ENCODE peak calls at places on chromosomes 5 and 9, in eight cellular contexts. D is hepatocyte, T is C1 segment of cervical spinal cord, B is EH, J is occipital lobe, V is GM20000, X is LoVo, S is nephron progenitor cell. O is an unnamed sample.

GRCh38 chr5:140630296-140630695 is 2.7 kb downstream of the CD14 start:
- DNase-seq in D (no peak), T (no peak), B (peak), J (no peak), V (no peak), X (no peak), S (no peak), O (no peak)

GRCh38 chr5:178214160-178214803 is 9.9 kb downstream of the HNRNPAB start:
- DNase-seq in D (no peak), T (no peak), B (no peak), J (no peak), V (no peak), X (no peak), S (no peak), O (no peak)

GRCh38 chr5:142690641-142691040 is 4.8 kb upstream of the FGF1 start:
- DNase-seq in D (no peak), T (no peak), B (no peak), J (no peak), V (no peak), X (no peak), S (no peak), O (no peak)

GRCh38 chr5:94788527-94788926 is 170.1 kb downstream of the SLF1 start:
- DNase-seq in D (no peak), T (no peak), B (no peak), J (no peak), V (no peak), X (no peak), S (no peak), O (no peak)

GRCh38 chr9:2704504-2704903 is 12.8 kb upstream of the KCNV2 start:
- DNase-seq in D (no peak), T (no peak), B (no peak), J (no peak), V (no peak), X (no peak), S (no peak), O (no peak)

GRCh38 chr9:80175286-80175906 is 603.6 kb downstream of the TLE4 start:
- DNase-seq in D (peak), T (no peak), B (peak), J (no peak), V (peak), X (peak), S (peak), O (peak)

GRCh38 chr9:137825324-137825991 is 52.1 kb upstream of the CACNA1B start:
- DNase-seq in D (no peak), T (no peak), B (no peak), J (no peak), V (peak), X (no peak), S (no peak), O (no peak)

GRCh38 chr5:168962323-168962722 is 338.6 kb downstream of the SLIT3 start:
- DNase-seq in D (no peak), T (no peak), B (peak), J (no peak), V (no peak), X (no peak), S (no peak), O (no peak)

GRCh38 chr5:143509758-143510221 is 106.3 kb upstream of the NR3C1 start:
- DNase-seq in D (no peak), T (no peak), B (no peak), J (no peak), V (peak), X (no peak), S (no peak), O (no peak)

O was measured in Ammon's horn.